ENCODE peak calls at places on chromosomes 1 and 21, in six cellular contexts. One of them, this sample, is unnamed.
A peak's percentile ranks its signal among the peaks of the same experiment; 100 is the strongest.

GRCh38 chr21:46472246-46472645 is 13.6 kb downstream of the DIP2A start:
- DNase-seq in IMR-90: peak; percentile 32
- DNase-seq in B cell: no peak
- DNase-seq in MM.1S: no peak
- DNase-seq in cardiac fibroblast: no peak
- DNase-seq in prostate gland: no peak
- DNase-seq in this sample: no peak

GRCh38 chr1:39408641-39409054 is 82.8 kb upstream of the BMP8A start:
- DNase-seq in IMR-90: peak; percentile 92
- DNase-seq in B cell: peak; percentile 96
- DNase-seq in prostate gland: peak; percentile 94
- DNase-seq in MM.1S: peak; percentile 90
- DNase-seq in cardiac fibroblast: peak; percentile 98
- DNase-seq in this sample: peak; percentile 95

GRCh38 chr1:182340233-182341058 is 51.1 kb downstream of the GLUL start:
- DNase-seq in IMR-90: no peak
- DNase-seq in MM.1S: no peak
- DNase-seq in B cell: no peak
- DNase-seq in cardiac fibroblast: no peak
- DNase-seq in prostate gland: no peak
- DNase-seq in this sample: no peak

GRCh38 chr1:54428838-54429513 is 22.8 kb upstream of the SSBP3 start:
- DNase-seq in cardiac fibroblast: peak; percentile 20
- DNase-seq in IMR-90: no peak
- DNase-seq in B cell: no peak
- DNase-seq in prostate gland: no peak
- DNase-seq in MM.1S: no peak
- DNase-seq in this sample: no peak

GRCh38 chr1:55079651-55080050 is 40.3 kb downstream of the PCSK9 start:
- DNase-seq in MM.1S: no peak
- DNase-seq in IMR-90: no peak
- DNase-seq in cardiac fibroblast: no peak
- DNase-seq in B cell: no peak
- DNase-seq in prostate gland: no peak
- DNase-seq in this sample: no peak

GRCh38 chr21:27365394-27365793 is 398.5 kb upstream of the ADAMTS5 start:
- DNase-seq in MM.1S: no peak
- DNase-seq in IMR-90: peak; percentile 76
- DNase-seq in B cell: no peak
- DNase-seq in cardiac fibroblast: no peak
- DNase-seq in prostate gland: no peak
- DNase-seq in this sample: no peak

GRCh38 chr1:161487483-161487827 is 17.8 kb upstream of the FCGR2A start:
- DNase-seq in cardiac fibroblast: peak; percentile 70
- DNase-seq in B cell: no peak
- DNase-seq in IMR-90: peak; percentile 69
- DNase-seq in MM.1S: no peak
- DNase-seq in prostate gland: no peak
- DNase-seq in this sample: no peak

GRCh38 chr1:178180405-178180804 is 86.5 kb downstream of the RASAL2 start:
- DNase-seq in prostate gland: no peak
- DNase-seq in MM.1S: no peak
- DNase-seq in B cell: no peak
- DNase-seq in IMR-90: no peak
- DNase-seq in cardiac fibroblast: no peak
- DNase-seq in this sample: no peak

GRCh38 chr21:46048926-46049889 is 48.7 kb upstream of the COL6A2 start:
- DNase-seq in cardiac fibroblast: peak; percentile 100
- DNase-seq in B cell: no peak
- DNase-seq in prostate gland: no peak
- DNase-seq in MM.1S: no peak
- DNase-seq in IMR-90: peak; percentile 100
- DNase-seq in this sample: no peak

GRCh38 chr1:43821471-43821870 is 112.1 kb upstream of the ARTN start:
- DNase-seq in cardiac fibroblast: no peak
- DNase-seq in B cell: no peak
- DNase-seq in prostate gland: no peak
- DNase-seq in IMR-90: no peak
- DNase-seq in MM.1S: no peak
- DNase-seq in this sample: no peak

GRCh38 chr1:176786274-176786673 is 323.3 kb downstream of the PAPPA2 start:
- DNase-seq in cardiac fibroblast: no peak
- DNase-seq in B cell: no peak
- DNase-seq in IMR-90: no peak
- DNase-seq in prostate gland: no peak
- DNase-seq in MM.1S: no peak
- DNase-seq in this sample: no peak

GRCh38 chr1:37479255-37480124 is 5.1 kb downstream of the ZC3H12A start:
- DNase-seq in prostate gland: peak; percentile 94
- DNase-seq in B cell: peak; percentile 80
- DNase-seq in MM.1S: peak; percentile 71
- DNase-seq in cardiac fibroblast: peak; percentile 81
- DNase-seq in IMR-90: peak; percentile 90
- DNase-seq in this sample: peak; percentile 14

GRCh38 chr1:63973005-63973419 is 199.2 kb downstream of the ROR1 start:
- DNase-seq in MM.1S: no peak
- DNase-seq in IMR-90: no peak
- DNase-seq in B cell: no peak
- DNase-seq in prostate gland: no peak
- DNase-seq in cardiac fibroblast: no peak
- DNase-seq in this sample: no peak

GRCh38 chr1:68745006-68745405 is 248.1 kb upstream of the DEPDC1 start:
- DNase-seq in B cell: no peak
- DNase-seq in IMR-90: no peak
- DNase-seq in MM.1S: no peak
- DNase-seq in prostate gland: no peak
- DNase-seq in cardiac fibroblast: no peak
- DNase-seq in this sample: no peak

GRCh38 chr1:3504151-3504822 is 49.8 kb downstream of the ARHGEF16 start:
- DNase-seq in IMR-90: peak; percentile 89
- DNase-seq in cardiac fibroblast: peak; percentile 89
- DNase-seq in prostate gland: no peak
- DNase-seq in B cell: no peak
- DNase-seq in MM.1S: no peak
- DNase-seq in this sample: no peak

GRCh38 chr1:229862017-229862774 is 204.8 kb upstream of the GALNT2 start:
- DNase-seq in MM.1S: no peak
- DNase-seq in B cell: no peak
- DNase-seq in prostate gland: no peak
- DNase-seq in IMR-90: no peak
- DNase-seq in cardiac fibroblast: peak; percentile 10
- DNase-seq in this sample: no peak

GRCh38 chr21:42635848-42636534 is 17.4 kb upstream of the PDE9A start:
- DNase-seq in MM.1S: no peak
- DNase-seq in cardiac fibroblast: no peak
- DNase-seq in prostate gland: no peak
- DNase-seq in IMR-90: no peak
- DNase-seq in B cell: no peak
- DNase-seq in this sample: no peak

GRCh38 chr1:27990920-27991537 is 31.3 kb downstream of the XKR8 start:
- DNase-seq in B cell: no peak
- DNase-seq in prostate gland: no peak
- DNase-seq in IMR-90: peak; percentile 66
- DNase-seq in MM.1S: no peak
- DNase-seq in cardiac fibroblast: peak; percentile 25
- DNase-seq in this sample: no peak

GRCh38 chr1:154170547-154171221 is 15.8 kb upstream of the NUP210L start:
- DNase-seq in prostate gland: no peak
- DNase-seq in IMR-90: no peak
- DNase-seq in B cell: no peak
- DNase-seq in MM.1S: no peak
- DNase-seq in cardiac fibroblast: no peak
- DNase-seq in this sample: no peak

GRCh38 chr1:226986496-226987178 is 46.5 kb downstream of the COQ8A start:
- DNase-seq in IMR-90: no peak
- DNase-seq in MM.1S: no peak
- DNase-seq in prostate gland: no peak
- DNase-seq in cardiac fibroblast: no peak
- DNase-seq in B cell: no peak
- DNase-seq in this sample: no peak

GRCh38 chr1:172135076-172135672 is 285.3 kb upstream of the C1orf105 start:
- DNase-seq in MM.1S: peak; percentile 28
- DNase-seq in cardiac fibroblast: no peak
- DNase-seq in IMR-90: no peak
- DNase-seq in prostate gland: no peak
- DNase-seq in B cell: no peak
- DNase-seq in this sample: no peak

GRCh38 chr1:169364948-169365347 is 2.6 kb downstream of the NME7 start:
- DNase-seq in MM.1S: no peak
- DNase-seq in prostate gland: no peak
- DNase-seq in B cell: no peak
- DNase-seq in cardiac fibroblast: no peak
- DNase-seq in IMR-90: no peak
- DNase-seq in this sample: no peak

GRCh38 chr1:101379939-101380338 is 143.1 kb downstream of the S1PR1 start:
- DNase-seq in cardiac fibroblast: no peak
- DNase-seq in prostate gland: no peak
- DNase-seq in B cell: peak; percentile 16
- DNase-seq in IMR-90: no peak
- DNase-seq in MM.1S: no peak
- DNase-seq in this sample: no peak

GRCh38 chr1:109186704-109187071 is 27.0 kb upstream of the SARS1 start:
- DNase-seq in MM.1S: no peak
- DNase-seq in IMR-90: peak; percentile 38
- DNase-seq in prostate gland: no peak
- DNase-seq in cardiac fibroblast: no peak
- DNase-seq in B cell: no peak
- DNase-seq in this sample: peak; percentile 27

GRCh38 chr21:38380391-38381137 is 117.7 kb downstream of the ERG start:
- DNase-seq in cardiac fibroblast: peak; percentile 45
- DNase-seq in B cell: no peak
- DNase-seq in prostate gland: no peak
- DNase-seq in IMR-90: peak; percentile 8
- DNase-seq in MM.1S: no peak
- DNase-seq in this sample: no peak

GRCh38 chr1:193416226-193416625 is 229.8 kb upstream of the B3GALT2 start:
- DNase-seq in B cell: no peak
- DNase-seq in prostate gland: no peak
- DNase-seq in IMR-90: no peak
- DNase-seq in MM.1S: no peak
- DNase-seq in cardiac fibroblast: no peak
- DNase-seq in this sample: no peak

GRCh38 chr1:112399456-112399855 is 3.4 kb downstream of the CTTNBP2NL start:
- DNase-seq in B cell: no peak
- DNase-seq in cardiac fibroblast: peak; percentile 33
- DNase-seq in IMR-90: peak; percentile 20
- DNase-seq in prostate gland: no peak
- DNase-seq in MM.1S: no peak
- DNase-seq in this sample: no peak

DNA sequence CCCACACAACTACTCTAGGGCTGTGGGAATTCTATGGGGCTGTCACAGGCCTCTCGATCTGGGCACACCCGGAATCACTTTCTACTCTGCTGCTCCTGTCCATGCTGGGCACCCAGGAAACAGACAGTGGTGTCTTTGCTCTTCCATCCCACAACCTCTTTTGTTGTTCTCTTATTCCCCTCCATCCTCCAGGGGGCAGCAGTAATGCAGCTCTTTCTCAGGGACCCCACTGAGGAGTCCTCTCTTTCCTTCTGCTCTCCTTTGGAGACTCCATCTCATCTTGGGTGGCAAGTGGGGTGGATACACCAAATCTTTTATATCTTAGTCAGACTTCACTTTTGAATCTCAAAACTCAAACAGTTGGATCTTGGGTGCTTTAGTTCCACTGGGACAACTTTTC is 206.3 kb downstream of the HS2ST1 start:
- DNase-seq in cardiac fibroblast: no peak
- DNase-seq in MM.1S: no peak
- DNase-seq in B cell: no peak
- DNase-seq in prostate gland: no peak
- DNase-seq in IMR-90: no peak
- DNase-seq in this sample: no peak
- TF ChIP-seq CTCF in cardiac fibroblast: peak; percentile 40
- TF ChIP-seq CTCF in MM.1S: peak; percentile 42
- TF ChIP-seq CTCF in B cell: peak; percentile 18
- TF ChIP-seq CTCF in prostate gland: no peak
- TF ChIP-seq CTCF in IMR-90: peak; percentile 8
- TF ChIP-seq CTCF in this sample: peak; percentile 28

GRCh38 chr21:34858559-34858958 is 189.8 kb downstream of the CLIC6 start:
- DNase-seq in MM.1S: no peak
- DNase-seq in B cell: no peak
- DNase-seq in IMR-90: no peak
- DNase-seq in prostate gland: no peak
- DNase-seq in cardiac fibroblast: no peak
- DNase-seq in this sample: no peak

GRCh38 chr21:34857122-34857713 is 188.4 kb downstream of the CLIC6 start:
- DNase-seq in MM.1S: no peak
- DNase-seq in prostate gland: no peak
- DNase-seq in B cell: peak; percentile 34
- DNase-seq in cardiac fibroblast: no peak
- DNase-seq in IMR-90: no peak
- DNase-seq in this sample: no peak

GRCh38 chr21:34859976-34860653 is 189.0 kb downstream of the RUNX1 start:
- DNase-seq in prostate gland: no peak
- DNase-seq in cardiac fibroblast: no peak
- DNase-seq in B cell: no peak
- DNase-seq in IMR-90: no peak
- DNase-seq in MM.1S: no peak
- DNase-seq in this sample: no peak

GRCh38 chr21:34861302-34861701 is 187.8 kb downstream of the RUNX1 start:
- DNase-seq in MM.1S: no peak
- DNase-seq in B cell: no peak
- DNase-seq in prostate gland: no peak
- DNase-seq in cardiac fibroblast: no peak
- DNase-seq in IMR-90: no peak
- DNase-seq in this sample: no peak

GRCh38 chr21:34857874-34858273 is 189.1 kb downstream of the CLIC6 start:
- DNase-seq in IMR-90: no peak
- DNase-seq in B cell: no peak
- DNase-seq in prostate gland: no peak
- DNase-seq in MM.1S: no peak
- DNase-seq in cardiac fibroblast: no peak
- DNase-seq in this sample: no peak
- TF ChIP-seq CTCF in IMR-90: peak; percentile 21
- TF ChIP-seq CTCF in B cell: peak; percentile 9
- TF ChIP-seq CTCF in prostate gland: no peak
- TF ChIP-seq CTCF in MM.1S: no peak
- TF ChIP-seq CTCF in cardiac fibroblast: peak; percentile 33
- TF ChIP-seq CTCF in this sample: peak; percentile 36

DNA sequence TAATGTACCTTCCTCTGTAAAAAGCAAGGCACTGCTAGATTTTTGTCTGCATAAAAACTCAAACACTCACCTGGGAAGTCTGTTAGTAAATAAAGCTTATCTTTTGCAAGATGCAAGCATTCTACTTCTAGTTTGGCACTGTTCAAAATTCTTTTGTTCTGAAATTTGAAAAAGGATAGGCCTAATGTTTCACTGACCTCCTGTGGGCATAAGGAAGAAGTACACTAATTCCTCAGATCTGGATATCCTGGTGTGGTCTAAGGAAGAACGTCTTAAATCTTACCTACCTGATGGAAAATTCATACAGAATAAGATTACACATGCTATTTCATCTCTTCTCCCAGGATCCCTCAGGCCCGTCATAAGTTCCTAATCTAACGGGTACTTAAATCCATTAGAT is 93.5 kb upstream of the CAMK1G start:
- DNase-seq in B cell: no peak
- DNase-seq in prostate gland: no peak
- DNase-seq in cardiac fibroblast: peak; percentile 26
- DNase-seq in MM.1S: no peak
- DNase-seq in IMR-90: peak; percentile 25
- DNase-seq in this sample: no peak
- TF ChIP-seq CTCF in B cell: no peak
- TF ChIP-seq CTCF in prostate gland: peak; percentile 12
- TF ChIP-seq CTCF in cardiac fibroblast: peak; percentile 34
- TF ChIP-seq CTCF in MM.1S: no peak
- TF ChIP-seq CTCF in IMR-90: peak; percentile 54
- TF ChIP-seq CTCF in this sample: peak; percentile 49

GRCh38 chr1:10530281-10530740 is 55.6 kb downstream of the PEX14 start:
- DNase-seq in MM.1S: no peak
- DNase-seq in B cell: no peak
- DNase-seq in prostate gland: peak; percentile 64
- DNase-seq in IMR-90: peak; percentile 79
- DNase-seq in cardiac fibroblast: peak; percentile 63
- DNase-seq in this sample: peak; percentile 82
- TF ChIP-seq CTCF in MM.1S: no peak
- TF ChIP-seq CTCF in B cell: peak; percentile 27
- TF ChIP-seq CTCF in prostate gland: peak; percentile 87
- TF ChIP-seq CTCF in IMR-90: peak; percentile 94
- TF ChIP-seq CTCF in cardiac fibroblast: no peak
- TF ChIP-seq CTCF in this sample: peak; percentile 79

This sample was measured in glutamatergic neuron.